ENCODE peak calls at places on chromosomes 12 and 14, in six cellular contexts. U, V, T, Y, S and A are unnamed samples.

GRCh38 chr12:28367326-28367725 is 177.1 kb downstream of the CCDC91 start:
- DNase-seq in T (no peak), S (no peak), V (no peak), U (no peak), Y (no peak), A (no peak)

GRCh38 chr14:55706893-55707292 is 126.9 kb downstream of the KTN1 start:
- DNase-seq in Y (no peak), U (no peak), V (peak; percentile 31), S (no peak), T (no peak), A (no peak)

GRCh38 chr12:3170423-3171194 is 93.4 kb downstream of the TSPAN9 start:
- DNase-seq in V (peak; percentile 97), Y (no peak), U (no peak), S (peak; percentile 63), T (no peak), A (peak; percentile 97)

GRCh38 chr14:51607677-51608076 is 44.0 kb upstream of the FRMD6 start:
- DNase-seq in U (no peak), S (no peak), Y (no peak), V (peak; percentile 59), T (no peak), A (no peak)

GRCh38 chr12:13369496-13369895 is 173.0 kb downstream of the EMP1 start:
- DNase-seq in Y (no peak), V (no peak), S (no peak), T (no peak), U (no peak), A (no peak)

GRCh38 chr12:125393569-125393968 is 328.3 kb downstream of the AACS start:
- DNase-seq in T (no peak), U (no peak), Y (no peak), S (no peak), V (no peak), A (no peak)

GRCh38 chr12:115799610-115800009 is 477.9 kb downstream of the MED13L start:
- DNase-seq in Y (no peak), S (no peak), V (no peak), T (no peak), U (no peak), A (no peak)

GRCh38 chr12:66978802-66979201 is 290.4 kb upstream of the CAND1 start:
- DNase-seq in S (no peak), T (no peak), U (peak; percentile 13), V (no peak), Y (no peak), A (no peak)

GRCh38 chr14:57712101-57712500 is 153.8 kb downstream of the SLC35F4 start:
- DNase-seq in T (no peak), S (no peak), U (peak; percentile 21), Y (no peak), V (no peak), A (no peak)

GRCh38 chr12:120119395-120119973 is 2.9 kb upstream of the RAB35 start:
- DNase-seq in U (no peak), S (peak; percentile 35), V (peak; percentile 90), T (no peak), Y (no peak), A (peak; percentile 89)

GRCh38 chr14:91417983-91418386 is 365 bp upstream of the CCDC88C start:
- DNase-seq in Y (no peak), U (peak; percentile 65), S (no peak), V (no peak), T (peak; percentile 50), A (no peak)

GRCh38 chr12:122527478-122527944 is 462 bp downstream of the KNTC1 start:
- DNase-seq in Y (no peak), V (peak; percentile 21), T (no peak), S (no peak), U (peak; percentile 42), A (no peak)

GRCh38 chr14:29648045-29648444 is 279.6 kb downstream of the PRKD1 start:
- DNase-seq in S (no peak), Y (no peak), T (no peak), U (peak; percentile 11), V (peak; percentile 5), A (peak; percentile 34)

GRCh38 chr14:36662543-36663403 is 1.1 kb downstream of the PAX9 start:
- DNase-seq in T (no peak), Y (no peak), S (no peak), V (no peak), U (peak; percentile 68), A (peak; percentile 45)

GRCh38 chr14:66444271-66444987 is 41.7 kb upstream of the CCDC196 start:
- DNase-seq in U (peak; percentile 75), S (no peak), T (no peak), V (peak; percentile 1), Y (no peak), A (no peak)

GRCh38 chr12:123034865-123035264 is 54.4 kb downstream of the ARL6IP4 start:
- DNase-seq in V (peak; percentile 82), Y (no peak), T (no peak), S (no peak), U (no peak), A (peak; percentile 77)

GRCh38 chr12:126895946-126896520 is 1370.9 kb upstream of the TMEM132C start:
- DNase-seq in U (no peak), T (no peak), S (no peak), V (no peak), Y (no peak), A (no peak)

GRCh38 chr14:104867371-104868059 is 2.4 kb downstream of the CEP170B start:
- DNase-seq in U (no peak), T (no peak), V (no peak), S (no peak), Y (no peak), A (no peak)
- H3K4me3 ChIP-seq in U (no peak overlapping the region), T (no peak overlapping the region), V (no peak overlapping the region), S (peak overlapping the region; percentile 44), Y (no peak overlapping the region), A (peak overlapping the region; percentile 19)

DNA sequence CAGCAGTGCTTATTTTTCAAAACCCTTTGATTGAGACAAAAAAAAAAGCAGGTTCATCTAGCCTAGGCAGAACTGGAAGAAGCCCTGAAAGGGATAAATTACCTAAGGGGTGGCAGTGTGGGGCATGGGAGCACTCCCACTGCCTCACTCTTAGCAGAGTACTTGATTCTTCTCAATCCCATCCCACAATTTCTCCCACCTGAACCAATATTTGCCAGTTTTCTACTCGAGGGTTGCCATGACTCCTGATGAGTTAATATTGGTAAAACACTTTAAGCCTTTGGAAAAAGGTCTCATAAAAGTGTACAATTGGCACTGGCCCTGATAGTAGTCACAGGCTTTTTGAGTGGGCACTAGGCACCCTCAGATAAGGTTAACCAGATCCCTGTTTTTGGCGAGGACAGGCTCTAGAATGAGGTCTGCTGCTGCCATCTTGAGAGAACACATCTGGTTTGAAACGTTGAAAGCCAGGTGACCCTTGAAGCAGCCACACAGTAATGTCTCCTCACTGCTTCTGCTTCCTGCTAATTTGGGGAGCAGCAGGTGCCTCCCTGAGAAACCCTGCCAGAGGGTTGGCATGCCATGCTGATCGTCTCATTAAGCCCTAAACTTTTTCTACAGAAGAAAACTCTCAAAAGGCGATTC is 320.0 kb downstream of the RAD51B start:
- DNase-seq in T (no peak), U (no peak), Y (no peak), S (no peak), V (no peak), A (no peak)
- H3K4ac ChIP-seq in T (no peak overlapping the region), U (peak overlapping the region; percentile 68), Y (no peak overlapping the region), S (peak overlapping the region; percentile 41), V (peak overlapping the region; percentile 47), A (peak overlapping the region; percentile 52)

DNA sequence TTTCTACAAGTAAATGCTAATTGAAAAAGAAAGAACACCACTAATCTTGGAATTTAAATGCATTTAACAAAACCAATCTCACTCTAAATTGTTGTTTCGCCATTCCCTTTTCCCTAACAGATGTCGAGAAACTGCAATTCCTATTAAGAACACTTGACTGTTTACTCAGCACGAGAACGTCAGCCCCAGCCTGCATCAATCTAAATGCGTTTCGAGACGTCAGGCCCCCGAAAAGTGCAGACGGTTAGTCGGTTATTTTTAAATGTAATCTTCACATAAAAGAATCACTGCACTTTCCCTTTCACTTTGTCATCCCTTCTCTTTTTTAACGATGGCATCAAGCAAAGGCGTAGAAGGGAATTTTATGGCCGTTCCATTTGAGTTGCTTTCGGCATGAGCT is 837.6 kb downstream of the VRK1 start:
- DNase-seq in T (no peak), V (no peak), S (no peak), U (no peak), Y (no peak), A (no peak)
- H3K4me3 ChIP-seq in T (no peak overlapping the region), V (no peak overlapping the region), S (no peak overlapping the region), U (no peak overlapping the region), Y (no peak overlapping the region), A (peak overlapping the region; percentile 64)

DNA sequence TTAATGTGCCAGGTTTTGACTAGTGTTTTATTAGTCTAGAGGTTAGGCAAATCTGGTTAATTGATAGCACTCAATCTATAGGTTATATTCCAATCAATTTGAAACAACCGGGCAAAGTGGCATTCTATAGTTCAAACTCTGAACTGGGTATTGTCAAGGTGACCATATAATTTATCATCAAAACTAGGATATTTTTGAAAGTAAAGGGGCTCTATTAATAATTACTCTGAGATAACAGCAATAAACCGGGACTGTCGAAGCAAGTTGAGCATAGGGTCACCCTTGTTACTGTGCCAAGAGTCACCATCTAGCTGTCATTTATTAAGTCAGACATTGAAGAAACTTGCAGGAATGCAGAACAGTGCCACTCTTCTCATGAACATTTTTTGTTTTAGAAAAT is 321.2 kb downstream of the RAD51B start:
- DNase-seq in T (no peak), Y (no peak), S (no peak), V (no peak), U (no peak), A (no peak)
- H3K4ac ChIP-seq in T (no peak overlapping the region), Y (no peak overlapping the region), S (no peak overlapping the region), V (peak overlapping the region; percentile 89), U (no peak overlapping the region), A (no peak overlapping the region)

GRCh38 chr14:102610968-102611811 is 18.7 kb downstream of the RCOR1 start:
- DNase-seq in S (no peak), T (no peak), Y (no peak), V (no peak), U (no peak), A (no peak)
- H3K4me3 ChIP-seq in S (no peak overlapping the region), T (no peak overlapping the region), Y (no peak overlapping the region), V (no peak overlapping the region), U (no peak overlapping the region), A (no peak overlapping the region)